ENCODE peak calls at places on chromosomes 4 and X, in nine cellular contexts. Z is pancreas, C is SK-N-SH, T is sigmoid colon, W is neural progenitor cell, G is endodermal cell, A is retinal pigment epithelial cell, V is cardiac fibroblast, U is cardiac muscle cell. X is an unnamed sample.

GRCh38 chrX:117653396-117653795 is 463.2 kb downstream of the KLHL13 start:
- DNase-seq in Z (no peak), C (no peak), T (no peak), W (no peak), G (no peak), A (no peak), V (no peak), U (no peak), X (no peak)

GRCh38 chr4:87007345-87008181 is 72.8 kb downstream of the AFF1 start:
- DNase-seq in Z (peak), C (peak), T (peak), W (peak), G (peak), A (peak), V (peak), U (peak), X (no peak)

GRCh38 chrX:139640259-139640658 is 67.7 kb downstream of the MCF2 start:
- DNase-seq in Z (no peak), C (no peak), T (no peak), W (no peak), G (no peak), A (no peak), V (no peak), U (no peak), X (no peak)

GRCh38 chr4:16794816-16795445 is 103.5 kb downstream of the LDB2 start:
- DNase-seq in Z (no peak), C (peak), T (no peak), W (peak), G (peak), A (no peak), V (peak), U (peak), X (peak)

GRCh38 chr4:88573995-88574394 is 18.3 kb upstream of the HERC3 start:
- DNase-seq in Z (no peak), C (no peak), T (no peak), W (peak), G (peak), A (no peak), V (peak), U (peak), X (no peak)

GRCh38 chr4:185541251-185541671 is 6.0 kb upstream of the PDLIM3 start:
- DNase-seq in Z (no peak), C (no peak), T (peak), W (no peak), G (no peak), A (no peak), V (peak), U (peak), X (peak)

GRCh38 chr4:40149960-40150385 is 46.9 kb upstream of the RHOH start:
- DNase-seq in Z (no peak), C (peak), T (no peak), W (peak), G (peak), A (peak), V (peak), U (peak), X (peak)

GRCh38 chr4:139603576-139604387 is 47.8 kb upstream of the SETD7 start:
- DNase-seq in Z (no peak), C (peak), T (no peak), W (peak), G (peak), A (no peak), V (peak), U (peak), X (no peak)

GRCh38 chrX:95907081-95907480 is 777.6 kb upstream of the DIAPH2 start:
- DNase-seq in Z (no peak), C (no peak), T (no peak), W (no peak), G (no peak), A (no peak), V (no peak), U (no peak), X (no peak)

GRCh38 chr4:7411896-7412585 is 22.7 kb downstream of the PSAPL1 start:
- DNase-seq in Z (no peak), C (peak), T (peak), W (no peak), G (peak), A (no peak), V (no peak), U (no peak), X (no peak)

GRCh38 chr4:145957307-145957706 is 18.7 kb upstream of the ZNF827 start:
- DNase-seq in Z (no peak), C (no peak), T (no peak), W (no peak), G (no peak), A (no peak), V (peak), U (peak), X (no peak)

GRCh38 chr4:26937136-26937535 is 76.5 kb downstream of the STIM2 start:
- DNase-seq in Z (no peak), C (no peak), T (no peak), W (no peak), G (no peak), A (no peak), V (no peak), U (no peak), X (no peak)

GRCh38 chrX:130171446-130172126 is at the start of gene RAB33A:
- DNase-seq in Z (peak), C (peak), T (peak), W (peak), G (peak), A (no peak), V (peak), U (peak), X (no peak)

GRCh38 chr4:158182736-158183135 is 9.9 kb upstream of the GASK1B start:
- DNase-seq in Z (no peak), C (peak), T (no peak), W (no peak), G (no peak), A (no peak), V (no peak), U (no peak), X (no peak)

GRCh38 chr4:66927937-66928336 is 617.4 kb downstream of the CENPC start:
- DNase-seq in Z (no peak), C (no peak), T (no peak), W (peak), G (no peak), A (peak), V (no peak), U (no peak), X (no peak)

GRCh38 chr4:165700855-165701254 is 172.2 kb upstream of the TLL1 start:
- DNase-seq in Z (no peak), C (no peak), T (no peak), W (no peak), G (peak), A (no peak), V (no peak), U (no peak), X (no peak)

GRCh38 chrX:83510466-83511181 is 2.5 kb downstream of the POU3F4 start:
- DNase-seq in Z (peak), C (peak), T (no peak), W (peak), G (peak), A (no peak), V (no peak), U (no peak), X (no peak)
- H3K4me3 ChIP-seq in Z (no peak), C (no peak), T (peak), W (peak), G (peak), A (no peak), V (no peak), U (peak), X (no peak)

GRCh38 chrX:112368371-112368770 is 285.8 kb upstream of the TRPC5 start:
- DNase-seq in Z (no peak), C (peak), T (no peak), W (peak), G (peak), A (no peak), V (no peak), U (no peak), X (no peak)
- TF ChIP-seq CTCF in Z (no peak), C (peak), T (no peak), W (peak), G (peak), A (no peak), V (no peak), U (no peak), X (peak)

DNA sequence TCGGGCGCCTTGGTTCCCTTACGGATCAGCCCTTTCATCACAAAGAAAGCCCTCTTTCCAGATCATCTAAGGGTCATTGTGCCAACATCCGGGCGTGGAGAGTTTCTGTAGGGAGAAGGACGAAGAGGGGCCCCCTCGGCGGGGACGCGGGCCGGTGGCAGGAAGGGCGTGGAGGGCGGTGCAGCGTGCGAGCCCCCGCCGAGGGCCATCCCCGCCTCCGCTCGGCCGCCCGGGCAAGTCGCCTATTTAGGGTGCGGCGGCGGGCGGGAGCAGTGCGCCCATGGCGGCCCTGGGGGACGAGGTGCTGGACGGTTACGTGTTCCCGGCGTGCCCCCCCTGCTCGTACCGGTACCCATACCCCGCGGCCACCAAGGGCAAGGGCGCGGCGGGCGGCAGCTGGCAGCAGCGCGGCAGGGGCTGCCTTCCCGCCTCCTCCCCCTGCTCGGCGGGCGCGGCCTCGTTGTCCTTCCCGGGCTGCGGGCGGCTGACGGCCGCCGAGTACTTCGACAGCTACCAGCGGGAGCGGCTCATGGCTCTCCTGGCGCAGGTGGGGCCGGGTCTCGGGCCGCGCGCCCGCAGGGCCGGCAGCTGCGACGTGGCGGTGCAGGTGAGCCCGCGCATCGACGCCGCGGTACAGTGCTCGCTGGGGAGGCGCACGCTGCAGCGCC is at the start of gene ZAR1:
- DNase-seq in Z (peak), C (no peak), T (no peak), W (peak), G (peak), A (no peak), V (no peak), U (no peak), X (no peak)
- H3K4me3 ChIP-seq in Z (peak), C (no peak), T (peak), W (peak), G (peak), A (peak), V (no peak), U (peak), X (peak)

GRCh38 chrX:30637874-30638793 is 15.1 kb upstream of the GK start:
- DNase-seq in Z (no peak), C (no peak), T (no peak), W (no peak), G (no peak), A (no peak), V (no peak), U (no peak), X (no peak)

DNA sequence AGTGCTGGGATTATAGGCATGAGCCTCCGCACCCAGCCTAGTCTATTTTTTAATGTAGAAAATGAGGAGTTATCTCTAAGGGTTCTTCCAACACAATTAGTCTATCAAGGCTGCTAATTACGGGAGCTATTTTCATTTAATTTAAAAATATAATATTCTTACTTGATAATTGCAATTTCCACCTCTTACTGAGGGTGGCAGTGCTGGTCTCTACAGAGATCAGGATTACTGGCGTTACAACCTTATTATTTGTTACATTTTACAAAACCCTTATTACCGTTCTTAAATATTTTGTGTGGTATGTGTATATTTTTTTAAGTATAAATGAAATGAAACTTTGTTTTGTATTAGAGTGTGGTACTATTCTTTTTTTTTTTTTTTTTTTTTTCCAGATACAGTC is 17.6 kb upstream of the GK start:
- DNase-seq in Z (no peak), C (peak), T (no peak), W (no peak), G (no peak), A (no peak), V (peak), U (peak), X (no peak)
- TF ChIP-seq CTCF in Z (no peak), C (peak), T (no peak), W (peak), G (peak), A (peak), V (peak), U (peak), X (peak)

DNA sequence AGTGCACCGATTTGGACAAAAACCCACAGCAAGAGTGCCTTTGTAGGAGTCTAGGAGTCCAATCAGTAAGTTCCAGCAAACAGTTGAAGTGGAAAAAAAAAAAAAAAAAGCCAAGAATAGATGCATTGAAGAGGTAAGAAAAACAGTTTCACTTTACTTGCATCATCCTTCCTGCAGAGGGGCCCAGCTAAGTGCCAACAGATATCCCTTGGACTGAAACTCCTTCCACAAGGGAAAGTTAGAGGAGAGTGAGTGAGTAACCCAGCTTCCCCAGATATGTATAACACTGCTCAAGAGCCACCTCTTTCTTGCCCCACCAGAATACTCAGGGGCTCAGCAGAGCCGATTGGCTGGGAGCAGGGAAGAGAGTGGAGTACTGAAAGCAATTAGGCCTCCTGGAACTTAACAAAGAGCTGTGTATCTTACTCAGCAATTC is 617.7 kb upstream of the SMIM31 start:
- DNase-seq in Z (no peak), C (no peak), T (no peak), W (peak), G (peak), A (no peak), V (no peak), U (no peak), X (peak)
- H3K4me3 ChIP-seq in Z (no peak), C (no peak), T (no peak), W (no peak), G (no peak), A (no peak), V (no peak), U (no peak), X (no peak)

DNA sequence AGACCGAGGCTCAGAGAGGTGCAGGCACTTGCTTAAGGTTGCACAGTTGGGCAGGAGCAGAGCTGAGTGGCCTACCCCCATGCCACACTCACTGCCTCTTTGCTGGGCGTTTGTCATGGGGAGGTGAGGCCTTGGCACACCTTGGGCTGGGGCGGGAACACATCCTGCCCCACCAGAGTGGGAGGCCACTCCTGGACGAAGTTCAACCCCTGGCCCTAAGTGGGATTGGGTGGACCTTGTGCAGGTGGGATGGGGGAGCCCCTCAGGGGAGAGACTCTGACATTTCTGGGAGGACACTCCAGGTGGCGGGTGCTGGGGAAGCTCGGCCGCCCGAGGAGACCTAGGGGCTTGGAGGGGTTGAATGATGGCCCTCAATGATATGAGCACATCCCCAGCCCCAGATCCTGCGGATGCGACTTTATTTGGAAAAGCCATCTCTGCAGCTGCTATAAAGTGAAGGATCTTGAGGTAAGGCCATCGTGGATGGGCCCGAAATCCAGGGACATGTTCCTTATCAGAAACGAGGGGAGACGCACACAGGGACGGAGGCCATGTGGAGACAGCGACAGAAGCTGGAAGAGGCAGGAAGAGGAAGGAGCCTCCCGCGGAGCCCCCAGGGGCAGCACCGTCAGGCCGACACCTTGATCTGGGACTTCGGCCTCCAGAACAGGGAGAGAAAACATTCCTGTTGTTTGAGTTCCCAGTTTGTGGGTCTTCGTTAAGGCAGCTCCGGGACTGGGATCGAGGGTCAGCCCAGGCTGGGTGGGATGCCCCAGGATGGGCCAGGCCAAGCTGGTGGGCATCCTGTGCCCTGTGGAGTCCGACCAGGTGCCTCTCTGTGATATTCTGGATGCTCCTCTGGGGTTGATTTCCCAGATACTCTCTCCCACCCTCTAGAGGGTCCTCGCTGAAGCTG is 111.6 kb upstream of the LRPAP1 start:
- DNase-seq in Z (no peak), C (no peak), T (no peak), W (no peak), G (no peak), A (no peak), V (no peak), U (no peak), X (no peak)
- TF ChIP-seq CTCF in Z (no peak), C (no peak), T (no peak), W (no peak), G (no peak), A (no peak), V (no peak), U (no peak), X (no peak)

DNA sequence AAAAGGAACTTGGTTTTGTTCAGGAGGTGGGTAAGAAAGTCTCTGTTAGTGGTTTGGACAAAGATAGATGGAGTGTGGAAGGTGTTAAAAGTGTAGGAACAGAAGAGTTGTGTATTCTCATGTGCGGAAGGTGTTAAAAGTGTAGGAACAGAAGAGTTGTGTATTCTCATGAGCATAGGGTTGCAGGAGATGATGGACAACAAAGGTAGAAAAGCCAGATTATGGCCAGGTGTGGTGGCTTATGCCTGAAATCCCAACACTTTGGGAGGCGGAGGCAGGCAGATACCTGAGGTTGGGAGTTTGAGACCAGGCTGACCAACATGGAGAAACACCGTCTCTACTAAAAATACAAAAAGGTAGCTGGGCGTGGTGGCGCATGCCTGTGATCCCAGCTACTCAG is 2.5 kb downstream of the RPL34 start:
- DNase-seq in Z (no peak), C (no peak), T (no peak), W (no peak), G (no peak), A (no peak), V (no peak), U (no peak), X (no peak)
- H3K4me3 ChIP-seq in Z (peak), C (peak), T (no peak), W (peak), G (peak), A (peak), V (no peak), U (no peak), X (no peak)

DNA sequence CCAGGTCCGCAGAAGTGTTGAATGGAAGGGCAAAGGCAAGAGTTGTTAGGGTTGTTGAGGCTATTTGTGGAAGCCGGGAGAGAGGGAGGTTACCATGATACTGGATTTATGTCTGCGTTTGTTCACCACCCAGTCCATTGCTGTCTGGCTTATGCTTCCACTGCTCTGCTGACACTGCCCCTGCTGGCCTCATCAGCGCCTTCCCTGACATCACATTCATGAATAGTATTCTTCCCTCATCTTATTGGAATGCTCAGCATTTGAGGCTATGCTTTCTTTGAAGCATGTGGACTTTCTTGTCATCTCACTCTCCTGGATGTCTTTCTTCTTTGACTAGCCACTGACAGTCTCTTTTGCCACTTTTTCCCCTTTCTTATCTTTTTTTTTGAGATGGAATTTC is 10.3 kb downstream of the GNL3L start:
- DNase-seq in Z (no peak), C (no peak), T (no peak), W (no peak), G (no peak), A (no peak), V (peak), U (peak), X (no peak)
- TF ChIP-seq CTCF in Z (no peak), C (peak), T (no peak), W (no peak), G (no peak), A (no peak), V (peak), U (peak), X (peak)